ENCODE peak calls at places on chromosomes 11 and 22, in ten cellular contexts. G is GM23338; V is WERI-Rb-1; Z is CD4-positive, alpha-beta memory T cell; W is tibial nerve; Y is mesenchymal stem cell; H is foreskin keratinocyte; E is stomach; N is dorsolateral prefrontal cortex; M is ovary. U is an unnamed sample. For H3K27me3, the result is how much of the 10 kb centered on the place peaks cover.

GRCh38 chr11:44057340-44057739 is 8.7 kb upstream of the ACCS start:
- DNase-seq in G (no peak), V (no peak), Z (no peak), W (no peak), Y (no peak), H (no peak), E (no peak), N (no peak), M (no peak), U (no peak)

GRCh38 chr11:31106963-31107576 is 262.5 kb downstream of the DCDC1 start:
- DNase-seq in G (peak), V (peak), Z (peak), W (peak), Y (peak), H (peak), E (peak), N (peak), M (no peak), U (peak)

GRCh38 chr11:76233936-76234703 is 27.8 kb upstream of the WNT11 start:
- DNase-seq in G (peak), V (peak), Z (no peak), W (peak), Y (peak), H (no peak), E (no peak), N (peak), M (peak), U (no peak)

GRCh38 chr11:106086135-106086534 is 8.7 kb downstream of the AASDHPPT start:
- DNase-seq in G (no peak), V (no peak), Z (no peak), W (no peak), Y (no peak), H (no peak), E (no peak), N (no peak), M (no peak), U (no peak)

GRCh38 chr11:17221968-17222367 is 14.2 kb upstream of the PIK3C2A start:
- DNase-seq in G (no peak), V (no peak), Z (no peak), W (no peak), Y (no peak), H (peak), E (no peak), N (no peak), M (no peak), U (no peak)

GRCh38 chr11:26593686-26594085 is 21.6 kb upstream of the MUC15 start:
- DNase-seq in G (no peak), V (no peak), Z (no peak), W (no peak), Y (no peak), H (no peak), E (no peak), N (no peak), M (no peak), U (no peak)

GRCh38 chr11:73085189-73085875 is 56.8 kb downstream of the FCHSD2 start:
- DNase-seq in G (no peak), V (no peak), Z (no peak), W (no peak), Y (peak), H (peak), E (no peak), N (no peak), M (no peak), U (no peak)

GRCh38 chr11:65116370-65117205 is 913 bp downstream of the ZNHIT2 start:
- DNase-seq in G (peak), V (no peak), Z (peak), W (no peak), Y (peak), H (no peak), E (peak), N (no peak), M (no peak), U (peak)

GRCh38 chr22:24465566-24465965 is 29.6 kb upstream of the UPB1 start:
- DNase-seq in G (no peak), V (no peak), Z (no peak), W (no peak), Y (peak), H (peak), E (no peak), N (no peak), M (no peak), U (no peak)

GRCh38 chr11:83044958-83045712 is 26.6 kb downstream of the RAB30 start:
- DNase-seq in G (peak), V (no peak), Z (no peak), W (no peak), Y (peak), H (peak), E (no peak), N (no peak), M (no peak), U (no peak)

GRCh38 chr11:17275376-17276235 is 933 bp upstream of the NUCB2 start:
- DNase-seq in G (no peak), V (no peak), Z (no peak), W (no peak), Y (no peak), H (peak), E (no peak), N (no peak), M (no peak), U (no peak)

GRCh38 chr11:124586247-124586860 is 16.6 kb downstream of the OR8A1 start:
- DNase-seq in G (peak), V (peak), Z (peak), W (peak), Y (peak), H (peak), E (peak), N (peak), M (no peak), U (peak)

GRCh38 chr11:71223671-71224660 is 28.4 kb downstream of the SHANK2 start:
- DNase-seq in G (no peak), V (no peak), Z (no peak), W (peak), Y (no peak), H (no peak), E (no peak), N (no peak), M (no peak), U (no peak)

GRCh38 chr11:33910960-33911339 is 19.1 kb upstream of the LMO2 start:
- DNase-seq in G (no peak), V (no peak), Z (no peak), W (no peak), Y (no peak), H (no peak), E (no peak), N (no peak), M (no peak), U (no peak)

GRCh38 chr22:25485626-25486545 is 78.6 kb upstream of the GRK3 start:
- DNase-seq in G (no peak), V (peak), Z (no peak), W (no peak), Y (no peak), H (no peak), E (no peak), N (no peak), M (no peak), U (peak)

GRCh38 chr11:63915961-63916836 is 765 bp downstream of the RCOR2 start:
- DNase-seq in G (peak), V (peak), Z (no peak), W (no peak), Y (peak), H (no peak), E (peak), N (peak), M (peak), U (peak)

GRCh38 chr11:37973926-37974325 is 1375.9 kb upstream of the RAG2 start:
- DNase-seq in G (no peak), V (no peak), Z (no peak), W (no peak), Y (peak), H (peak), E (no peak), N (no peak), M (no peak), U (no peak)

GRCh38 chr11:61905801-61906521 is 11.4 kb downstream of the RAB3IL1 start:
- DNase-seq in G (no peak), V (no peak), Z (no peak), W (no peak), Y (no peak), H (no peak), E (no peak), N (no peak), M (no peak), U (no peak)

GRCh38 chr11:112580864-112581263 is 320.2 kb upstream of the PLET1 start:
- DNase-seq in G (no peak), V (no peak), Z (no peak), W (no peak), Y (no peak), H (no peak), E (no peak), N (no peak), M (no peak), U (no peak)

GRCh38 chr22:17788528-17789378 is 14.5 kb upstream of the BID start:
- DNase-seq in G (peak), V (no peak), Z (no peak), W (no peak), Y (no peak), H (no peak), E (no peak), N (no peak), M (no peak), U (no peak)

GRCh38 chr22:24875862-24876506 is 70.0 kb downstream of the SGSM1 start:
- DNase-seq in G (peak), V (no peak), Z (no peak), W (no peak), Y (peak), H (no peak), E (no peak), N (no peak), M (no peak), U (peak)

GRCh38 chr22:22452211-22452610 is 56.3 kb downstream of the ZNF280B start:
- DNase-seq in G (no peak), V (no peak), Z (no peak), W (no peak), Y (no peak), H (no peak), E (no peak), N (no peak), M (no peak), U (no peak)

GRCh38 chr22:23774922-23775436 is 2.3 kb downstream of the MMP11 start:
- DNase-seq in G (no peak), V (no peak), Z (no peak), W (no peak), Y (peak), H (no peak), E (no peak), N (no peak), M (no peak), U (no peak)

GRCh38 chr11:95284057-95285052 is 53.4 kb upstream of the SESN3 start:
- DNase-seq in G (no peak), V (no peak), Z (no peak), W (no peak), Y (no peak), H (no peak), E (no peak), N (no peak), M (no peak), U (no peak)

GRCh38 chr11:46202149-46202548 is 75.3 kb upstream of the CREB3L1 start:
- DNase-seq in G (peak), V (no peak), Z (no peak), W (no peak), Y (no peak), H (no peak), E (no peak), N (no peak), M (no peak), U (no peak)
- H3K27me3 ChIP-seq in G (under half), V (under half), Z (under half), W (under half), Y (half or more), H (under half), E (under half), N (under half), M (under half), U (under half)

DNA sequence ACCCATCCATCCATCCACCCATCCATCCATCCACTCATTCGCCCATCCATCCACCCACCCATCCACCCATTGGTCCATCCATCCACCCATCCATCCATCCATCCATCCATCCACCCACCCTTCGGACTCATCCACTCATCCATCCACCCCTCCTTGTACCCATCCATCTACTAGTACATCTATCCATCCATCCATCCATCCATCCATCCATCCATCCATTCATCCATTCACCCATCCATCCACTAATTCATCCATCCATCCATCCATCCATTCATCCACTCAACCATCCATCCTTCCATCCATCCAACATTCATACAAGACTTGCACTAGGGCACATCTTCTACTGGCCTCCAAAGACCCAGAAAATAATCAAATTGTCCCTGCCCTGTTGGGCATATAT is 20.0 kb downstream of the MYEOV start:
- DNase-seq in G (no peak), V (no peak), Z (no peak), W (no peak), Y (no peak), H (no peak), E (no peak), N (no peak), M (no peak), U (no peak)
- H3K27ac ChIP-seq in G (no peak), V (no peak), Z (no peak), W (no peak), Y (no peak), H (no peak), E (no peak), N (no peak), M (no peak), U (no peak)

DNA sequence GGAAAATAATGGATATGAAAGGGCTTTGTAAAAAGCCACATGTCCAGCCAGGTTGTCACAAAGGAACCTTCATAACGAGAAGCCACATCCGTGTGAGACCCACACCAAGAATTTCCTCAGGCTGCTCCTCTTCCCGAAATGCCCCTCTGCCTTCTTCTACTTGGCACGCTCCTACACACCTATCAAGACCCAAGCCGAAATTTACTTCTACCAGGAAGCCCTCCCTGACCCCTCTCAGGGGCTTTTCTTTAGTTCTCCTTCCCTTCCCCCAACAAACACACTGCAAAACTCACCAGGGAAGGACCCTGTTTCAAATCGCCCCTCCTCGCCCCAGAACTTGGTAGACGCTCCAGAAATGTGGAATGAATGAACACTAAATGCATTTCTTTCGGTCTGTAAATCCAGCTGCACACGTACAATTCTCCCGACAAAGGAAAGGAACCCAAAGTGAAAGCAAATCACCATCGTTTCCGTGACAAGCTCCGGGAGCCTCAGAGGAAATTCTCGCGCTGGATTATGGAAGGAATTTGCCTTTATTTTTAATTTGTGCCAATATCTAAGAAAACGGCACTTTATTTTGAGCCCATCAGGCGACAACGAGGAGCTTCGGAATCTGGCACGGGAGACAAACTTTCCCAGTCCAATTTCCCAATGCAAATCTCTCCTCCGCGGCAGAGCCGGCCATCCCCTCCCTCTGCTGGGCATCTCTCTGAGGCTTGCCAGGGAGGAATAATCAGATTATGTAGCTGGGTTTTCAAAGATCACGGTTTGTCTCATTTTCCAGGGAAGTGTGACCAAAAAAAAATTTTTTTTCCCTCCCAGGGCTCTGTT is 13.2 kb upstream of the SHISAL1 start:
- DNase-seq in G (no peak), V (no peak), Z (no peak), W (no peak), Y (no peak), H (no peak), E (no peak), N (no peak), M (no peak), U (no peak)
- H3K27me3 ChIP-seq in G (under half), V (under half), Z (under half), W (under half), Y (half or more), H (half or more), E (under half), N (under half), M (under half), U (under half)

DNA sequence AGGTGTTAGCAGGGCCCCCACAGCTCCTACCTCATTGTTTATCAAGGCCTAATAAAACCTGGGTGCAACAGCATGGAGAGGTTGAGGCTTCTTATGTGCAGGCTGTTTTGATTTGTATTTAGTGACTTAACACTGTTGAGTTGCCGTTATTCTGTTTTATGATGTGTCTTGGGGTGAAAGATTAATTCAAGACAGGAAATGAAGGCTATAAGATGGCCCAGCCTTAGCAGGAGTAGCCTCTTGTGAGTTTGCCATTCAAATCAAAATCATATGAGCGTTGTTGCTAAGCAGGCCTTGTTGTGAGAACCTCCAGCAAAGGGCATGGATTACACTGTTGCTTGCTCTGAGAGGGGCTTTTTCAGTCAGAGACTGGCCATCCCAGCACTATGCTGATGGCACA is 31.8 kb downstream of the MICAL2 start:
- DNase-seq in G (no peak), V (no peak), Z (no peak), W (no peak), Y (no peak), H (no peak), E (no peak), N (no peak), M (no peak), U (no peak)
- H3K27ac ChIP-seq in G (no peak), V (no peak), Z (no peak), W (peak), Y (no peak), H (no peak), E (no peak), N (peak), M (no peak), U (no peak)

DNA sequence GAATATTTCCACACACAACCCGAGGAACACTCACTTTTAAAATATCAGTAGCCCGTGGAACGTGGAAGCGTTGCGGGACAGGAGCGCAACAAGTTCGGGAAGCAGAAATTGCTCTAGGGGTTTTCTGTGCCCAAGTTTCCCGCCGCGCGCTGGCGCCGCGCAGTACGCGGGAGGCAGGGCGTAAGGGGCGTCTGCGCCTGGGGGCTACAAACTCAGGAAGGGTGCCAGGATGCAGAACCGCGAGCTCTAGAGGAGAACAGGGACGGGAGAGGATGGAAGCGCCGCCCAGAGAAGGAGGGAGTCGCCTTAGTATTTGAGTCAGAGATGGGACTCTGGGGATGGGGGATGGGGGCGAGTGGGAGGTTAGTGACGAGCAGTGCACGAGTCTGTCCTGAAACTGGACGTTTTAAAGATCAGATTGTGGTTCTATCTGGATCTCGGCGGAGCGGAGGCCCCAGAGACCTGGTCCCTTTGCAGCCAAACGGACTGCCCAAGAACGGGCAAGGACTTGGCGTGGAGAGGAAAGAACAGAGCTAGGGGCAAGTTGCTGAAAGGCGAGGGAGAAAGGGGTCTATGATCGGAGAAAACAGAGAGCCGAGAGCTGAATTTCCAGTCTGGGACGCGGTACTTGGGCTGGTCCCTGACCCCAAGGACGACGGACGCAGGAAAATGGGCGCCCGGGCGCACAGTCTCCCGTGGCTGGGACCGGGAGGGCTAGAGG is 4.7 kb downstream of the BSX start:
- DNase-seq in G (peak), V (peak), Z (no peak), W (no peak), Y (no peak), H (no peak), E (no peak), N (no peak), M (no peak), U (no peak)
- H3K27me3 ChIP-seq in G (half or more), V (under half), Z (under half), W (under half), Y (half or more), H (half or more), E (under half), N (half or more), M (under half), U (under half)

GRCh38 chr11:8083871-8084281 is 2.9 kb downstream of the TUB start:
- DNase-seq in G (peak), V (no peak), Z (no peak), W (no peak), Y (no peak), H (no peak), E (no peak), N (no peak), M (no peak), U (no peak)
- H3K27ac ChIP-seq in G (no peak), V (no peak), Z (no peak), W (no peak), Y (no peak), H (no peak), E (no peak), N (peak), M (no peak), U (no peak)